ENCODE peak calls at places on chromosomes 7 and 10, in ten cellular contexts. W is mesendoderm, B is anterior cingulate cortex, X is HEK293T, G is psoas muscle, O is WTC11, U is dermis blood vessel endothelial cell, A is Daoy, L is left colon, P is hippocampal formation. C is an unnamed sample.

GRCh38 chr10:65358565-65358964 is 1567.3 kb upstream of the LRRTM3 start:
- DNase-seq in O (peak), U (peak), W (peak), L (peak), A (no peak), G (no peak), P (no peak), X (peak), B (no peak), C (no peak)

GRCh38 chr10:103861501-103861900 is 6.1 kb upstream of the SH3PXD2A start:
- DNase-seq in A (no peak), G (no peak), O (no peak), W (no peak), U (no peak), X (no peak), L (no peak), P (no peak), B (no peak), C (no peak)

GRCh38 chr7:78039791-78040776 is 241.5 kb downstream of the PHTF2 start:
- DNase-seq in U (peak), A (no peak), W (peak), L (peak), O (peak), X (peak), P (no peak), B (no peak), G (peak), C (peak)

GRCh38 chr7:106486331-106486730 is 174.6 kb downstream of the CCDC71L start:
- DNase-seq in W (no peak), U (no peak), O (no peak), P (no peak), L (no peak), G (no peak), A (peak), X (no peak), B (no peak), C (no peak)

GRCh38 chr7:137097111-137097510 is 228.7 kb downstream of the CHRM2 start:
- DNase-seq in U (no peak), P (no peak), B (no peak), O (no peak), G (no peak), W (no peak), X (no peak), A (no peak), L (no peak), C (no peak)

GRCh38 chr7:139200382-139200781 is 30.7 kb upstream of the UBN2 start:
- DNase-seq in U (no peak), A (no peak), B (no peak), G (no peak), L (no peak), O (no peak), W (no peak), P (no peak), X (no peak), C (no peak)

GRCh38 chr7:78018541-78019456 is 220.2 kb downstream of the PHTF2 start:
- DNase-seq in B (peak), G (peak), W (peak), A (peak), X (peak), L (peak), O (peak), P (peak), U (peak), C (peak)

GRCh38 chr10:132486539-132487121 is 51.0 kb upstream of the INPP5A start:
- DNase-seq in U (no peak), L (no peak), P (no peak), X (no peak), W (no peak), G (peak), B (no peak), A (no peak), O (peak), C (no peak)

GRCh38 chr10:129694633-129695356 is 227.8 kb downstream of the MGMT start:
- DNase-seq in U (no peak), G (peak), W (no peak), X (no peak), A (no peak), O (no peak), P (no peak), B (no peak), L (no peak), C (no peak)

GRCh38 chr7:31202801-31203200 is 137.7 kb downstream of the NEUROD6 start:
- DNase-seq in L (no peak), U (no peak), W (no peak), A (no peak), G (no peak), P (no peak), B (no peak), O (no peak), X (no peak), C (no peak)

GRCh38 chr10:52187521-52188258 is 126.4 kb upstream of the DKK1 start:
- DNase-seq in L (no peak), P (no peak), X (no peak), O (no peak), A (no peak), W (peak), G (no peak), B (no peak), U (no peak), C (no peak)

GRCh38 chr7:17501461-17502208 is 203.2 kb downstream of the AHR start:
- DNase-seq in A (no peak), B (no peak), X (no peak), P (no peak), W (no peak), O (no peak), G (no peak), L (no peak), U (no peak), C (no peak)

GRCh38 chr7:17131983-17132655 is 166.3 kb upstream of the AHR start:
- DNase-seq in G (no peak), O (no peak), A (no peak), L (no peak), P (no peak), B (no peak), W (no peak), U (no peak), X (no peak), C (no peak)